ENCODE peak calls at places on chromosome 5, in nine cellular contexts. One of them, this sample, is unnamed.

GRCh38 chr5:7518947-7519560 is 123.1 kb downstream of the ADCY2 start:
- DNase-seq in astrocyte of the spinal cord: no peak
- DNase-seq in HFFc6: no peak
- DNase-seq in chondrocyte: no peak
- DNase-seq in hepatocyte: peak
- DNase-seq in neural progenitor cell: peak
- DNase-seq in SK-N-SH: no peak
- DNase-seq in AG10803: no peak
- DNase-seq in GM23338: peak
- DNase-seq in this sample: peak

GRCh38 chr5:109754319-109754718 is 64.6 kb downstream of the MAN2A1 start:
- DNase-seq in astrocyte of the spinal cord: no peak
- DNase-seq in HFFc6: no peak
- DNase-seq in chondrocyte: no peak
- DNase-seq in hepatocyte: no peak
- DNase-seq in neural progenitor cell: no peak
- DNase-seq in SK-N-SH: no peak
- DNase-seq in AG10803: no peak
- DNase-seq in GM23338: no peak
- DNase-seq in this sample: no peak

GRCh38 chr5:42454216-42454995 is 31.2 kb downstream of the GHR start:
- DNase-seq in astrocyte of the spinal cord: no peak
- DNase-seq in HFFc6: no peak
- DNase-seq in chondrocyte: no peak
- DNase-seq in hepatocyte: no peak
- DNase-seq in neural progenitor cell: no peak
- DNase-seq in SK-N-SH: no peak
- DNase-seq in AG10803: no peak
- DNase-seq in GM23338: no peak
- DNase-seq in this sample: no peak

GRCh38 chr5:109922396-109922995 is 232.8 kb downstream of the MAN2A1 start:
- DNase-seq in astrocyte of the spinal cord: no peak
- DNase-seq in HFFc6: no peak
- DNase-seq in chondrocyte: no peak
- DNase-seq in hepatocyte: no peak
- DNase-seq in neural progenitor cell: no peak
- DNase-seq in SK-N-SH: no peak
- DNase-seq in AG10803: no peak
- DNase-seq in GM23338: no peak
- DNase-seq in this sample: no peak

GRCh38 chr5:133906303-133906702 is 62.1 kb downstream of the C5orf15 start:
- DNase-seq in astrocyte of the spinal cord: no peak
- DNase-seq in HFFc6: no peak
- DNase-seq in chondrocyte: no peak
- DNase-seq in hepatocyte: no peak
- DNase-seq in neural progenitor cell: no peak
- DNase-seq in SK-N-SH: no peak
- DNase-seq in AG10803: no peak
- DNase-seq in GM23338: no peak
- DNase-seq in this sample: no peak

GRCh38 chr5:39476466-39477215 is 51.9 kb upstream of the DAB2 start:
- DNase-seq in astrocyte of the spinal cord: peak
- DNase-seq in HFFc6: peak
- DNase-seq in chondrocyte: no peak
- DNase-seq in hepatocyte: no peak
- DNase-seq in neural progenitor cell: no peak
- DNase-seq in SK-N-SH: no peak
- DNase-seq in AG10803: peak
- DNase-seq in GM23338: no peak
- DNase-seq in this sample: no peak

GRCh38 chr5:98940586-98940985 is 11.8 kb upstream of the CHD1 start:
- DNase-seq in astrocyte of the spinal cord: no peak
- DNase-seq in HFFc6: no peak
- DNase-seq in chondrocyte: no peak
- DNase-seq in hepatocyte: no peak
- DNase-seq in neural progenitor cell: peak
- DNase-seq in SK-N-SH: no peak
- DNase-seq in AG10803: peak
- DNase-seq in GM23338: peak
- DNase-seq in this sample: no peak

GRCh38 chr5:127068771-127069330 is 4.5 kb downstream of the C5orf63 start:
- DNase-seq in astrocyte of the spinal cord: peak
- DNase-seq in HFFc6: no peak
- DNase-seq in chondrocyte: no peak
- DNase-seq in hepatocyte: no peak
- DNase-seq in neural progenitor cell: no peak
- DNase-seq in SK-N-SH: no peak
- DNase-seq in AG10803: peak
- DNase-seq in GM23338: no peak
- DNase-seq in this sample: no peak

GRCh38 chr5:170120576-170120975 is 14.9 kb downstream of the FOXI1 start:
- DNase-seq in astrocyte of the spinal cord: peak
- DNase-seq in HFFc6: peak
- DNase-seq in chondrocyte: no peak
- DNase-seq in hepatocyte: no peak
- DNase-seq in neural progenitor cell: no peak
- DNase-seq in SK-N-SH: no peak
- DNase-seq in AG10803: peak
- DNase-seq in GM23338: no peak
- DNase-seq in this sample: no peak

GRCh38 chr5:71475788-71476384 is 20.4 kb downstream of the BDP1 start:
- DNase-seq in astrocyte of the spinal cord: peak
- DNase-seq in HFFc6: peak
- DNase-seq in chondrocyte: no peak
- DNase-seq in hepatocyte: peak
- DNase-seq in neural progenitor cell: peak
- DNase-seq in SK-N-SH: peak
- DNase-seq in AG10803: peak
- DNase-seq in GM23338: peak
- DNase-seq in this sample: no peak

GRCh38 chr5:142065273-142065672 is 43.3 kb upstream of the NDFIP1 start:
- DNase-seq in astrocyte of the spinal cord: peak
- DNase-seq in HFFc6: peak
- DNase-seq in chondrocyte: no peak
- DNase-seq in hepatocyte: peak
- DNase-seq in neural progenitor cell: peak
- DNase-seq in SK-N-SH: peak
- DNase-seq in AG10803: peak
- DNase-seq in GM23338: peak
- DNase-seq in this sample: peak

GRCh38 chr5:41843456-41844112 is 26.6 kb downstream of the OXCT1 start:
- DNase-seq in astrocyte of the spinal cord: peak
- DNase-seq in HFFc6: peak
- DNase-seq in chondrocyte: no peak
- DNase-seq in hepatocyte: peak
- DNase-seq in neural progenitor cell: peak
- DNase-seq in SK-N-SH: peak
- DNase-seq in AG10803: peak
- DNase-seq in GM23338: peak
- DNase-seq in this sample: peak

GRCh38 chr5:892390-893136 is at the start of the genes BRD9 and TRIP13:
- DNase-seq in astrocyte of the spinal cord: peak
- DNase-seq in HFFc6: peak
- DNase-seq in chondrocyte: peak
- DNase-seq in hepatocyte: peak
- DNase-seq in neural progenitor cell: peak
- DNase-seq in SK-N-SH: peak
- DNase-seq in AG10803: peak
- DNase-seq in GM23338: peak
- DNase-seq in this sample: peak

GRCh38 chr5:136023935-136024645 is 4.7 kb upstream of the TGFBI start:
- DNase-seq in astrocyte of the spinal cord: peak
- DNase-seq in HFFc6: peak
- DNase-seq in chondrocyte: no peak
- DNase-seq in hepatocyte: no peak
- DNase-seq in neural progenitor cell: no peak
- DNase-seq in SK-N-SH: no peak
- DNase-seq in AG10803: peak
- DNase-seq in GM23338: no peak
- DNase-seq in this sample: no peak

GRCh38 chr5:116035123-116035522 is 2.9 kb downstream of the ARL14EPL start:
- DNase-seq in astrocyte of the spinal cord: no peak
- DNase-seq in HFFc6: no peak
- DNase-seq in chondrocyte: no peak
- DNase-seq in hepatocyte: no peak
- DNase-seq in neural progenitor cell: no peak
- DNase-seq in SK-N-SH: no peak
- DNase-seq in AG10803: no peak
- DNase-seq in GM23338: no peak
- DNase-seq in this sample: no peak

GRCh38 chr5:116032991-116033390 is 719 bp downstream of the ARL14EPL start:
- DNase-seq in astrocyte of the spinal cord: no peak
- DNase-seq in HFFc6: no peak
- DNase-seq in chondrocyte: no peak
- DNase-seq in hepatocyte: no peak
- DNase-seq in neural progenitor cell: no peak
- DNase-seq in SK-N-SH: no peak
- DNase-seq in AG10803: no peak
- DNase-seq in GM23338: no peak
- DNase-seq in this sample: no peak

GRCh38 chr5:116037236-116037822 is 5.1 kb downstream of the ARL14EPL start:
- DNase-seq in astrocyte of the spinal cord: no peak
- DNase-seq in HFFc6: no peak
- DNase-seq in chondrocyte: no peak
- DNase-seq in hepatocyte: no peak
- DNase-seq in neural progenitor cell: no peak
- DNase-seq in SK-N-SH: no peak
- DNase-seq in AG10803: no peak
- DNase-seq in GM23338: no peak
- DNase-seq in this sample: no peak

DNA sequence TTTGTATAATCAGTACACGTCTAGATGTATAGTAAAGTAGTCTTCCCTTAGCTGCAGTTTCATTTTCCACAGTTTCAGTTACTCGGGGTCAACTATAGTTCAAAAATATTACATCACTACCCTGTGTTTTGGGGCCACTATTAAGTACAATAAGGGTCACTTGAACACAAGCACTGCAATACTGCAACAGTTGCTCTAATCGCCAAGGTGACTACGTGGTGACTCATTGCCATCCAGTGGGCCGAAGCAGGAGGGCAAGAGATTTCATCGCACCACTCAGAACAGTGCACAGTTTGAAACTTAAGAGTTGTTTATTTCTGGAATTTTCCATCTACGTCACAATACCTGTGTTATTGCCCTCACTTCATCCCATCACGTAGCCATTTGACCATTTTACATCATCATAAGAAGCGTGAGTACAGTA is at the start of gene ARL14EPL:
- DNase-seq in astrocyte of the spinal cord: peak
- DNase-seq in HFFc6: peak
- DNase-seq in chondrocyte: no peak
- DNase-seq in hepatocyte: peak
- DNase-seq in neural progenitor cell: peak
- DNase-seq in SK-N-SH: peak
- DNase-seq in AG10803: peak
- DNase-seq in GM23338: peak
- DNase-seq in this sample: no peak
- TF ChIP-seq CTCF in astrocyte of the spinal cord: peak
- TF ChIP-seq CTCF in HFFc6: peak
- TF ChIP-seq CTCF in chondrocyte: peak
- TF ChIP-seq CTCF in hepatocyte: peak
- TF ChIP-seq CTCF in neural progenitor cell: peak
- TF ChIP-seq CTCF in SK-N-SH: peak
- TF ChIP-seq CTCF in AG10803: peak
- TF ChIP-seq CTCF in GM23338: peak
- TF ChIP-seq CTCF in this sample: no peak

DNA sequence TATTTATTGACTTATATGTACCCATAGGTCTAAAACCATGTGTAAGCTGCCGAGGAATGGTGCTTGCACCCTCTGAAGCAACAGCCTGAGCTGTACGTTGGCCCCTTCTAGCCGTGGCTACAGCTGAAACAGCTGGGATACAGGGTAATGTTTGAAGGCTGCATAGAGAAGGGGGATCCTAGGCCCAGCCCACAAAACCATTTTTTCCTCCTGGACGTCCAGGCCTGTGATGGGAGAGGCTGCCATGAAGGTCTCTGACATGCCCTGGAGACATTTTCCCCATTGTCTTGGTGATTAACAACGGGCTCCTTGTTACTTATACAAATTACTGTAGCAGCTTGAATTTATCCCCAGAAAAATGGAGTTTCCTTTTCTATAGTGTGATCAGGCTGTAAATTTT is 244.7 kb downstream of the COMMD10 start:
- DNase-seq in astrocyte of the spinal cord: no peak
- DNase-seq in HFFc6: no peak
- DNase-seq in chondrocyte: no peak
- DNase-seq in hepatocyte: no peak
- DNase-seq in neural progenitor cell: no peak
- DNase-seq in SK-N-SH: no peak
- DNase-seq in AG10803: no peak
- DNase-seq in GM23338: no peak
- DNase-seq in this sample: no peak
- TF ChIP-seq CTCF in astrocyte of the spinal cord: no peak
- TF ChIP-seq CTCF in HFFc6: no peak
- TF ChIP-seq CTCF in chondrocyte: no peak
- TF ChIP-seq CTCF in hepatocyte: no peak
- TF ChIP-seq CTCF in neural progenitor cell: no peak
- TF ChIP-seq CTCF in SK-N-SH: no peak
- TF ChIP-seq CTCF in AG10803: no peak
- TF ChIP-seq CTCF in GM23338: no peak
- TF ChIP-seq CTCF in this sample: no peak

GRCh38 chr5:84148651-84149050 is 236.0 kb downstream of the EDIL3 start:
- DNase-seq in astrocyte of the spinal cord: no peak
- DNase-seq in HFFc6: no peak
- DNase-seq in chondrocyte: no peak
- DNase-seq in hepatocyte: no peak
- DNase-seq in neural progenitor cell: no peak
- DNase-seq in SK-N-SH: no peak
- DNase-seq in AG10803: no peak
- DNase-seq in GM23338: no peak
- DNase-seq in this sample: no peak

GRCh38 chr5:84149094-84149493 is 235.6 kb downstream of the EDIL3 start:
- DNase-seq in astrocyte of the spinal cord: no peak
- DNase-seq in HFFc6: no peak
- DNase-seq in chondrocyte: no peak
- DNase-seq in hepatocyte: no peak
- DNase-seq in neural progenitor cell: peak
- DNase-seq in SK-N-SH: no peak
- DNase-seq in AG10803: no peak
- DNase-seq in GM23338: peak
- DNase-seq in this sample: no peak
- TF ChIP-seq CTCF in astrocyte of the spinal cord: no peak
- TF ChIP-seq CTCF in HFFc6: no peak
- TF ChIP-seq CTCF in chondrocyte: no peak
- TF ChIP-seq CTCF in hepatocyte: no peak
- TF ChIP-seq CTCF in neural progenitor cell: no peak
- TF ChIP-seq CTCF in SK-N-SH: no peak
- TF ChIP-seq CTCF in AG10803: no peak
- TF ChIP-seq CTCF in GM23338: no peak
- TF ChIP-seq CTCF in this sample: no peak

DNA sequence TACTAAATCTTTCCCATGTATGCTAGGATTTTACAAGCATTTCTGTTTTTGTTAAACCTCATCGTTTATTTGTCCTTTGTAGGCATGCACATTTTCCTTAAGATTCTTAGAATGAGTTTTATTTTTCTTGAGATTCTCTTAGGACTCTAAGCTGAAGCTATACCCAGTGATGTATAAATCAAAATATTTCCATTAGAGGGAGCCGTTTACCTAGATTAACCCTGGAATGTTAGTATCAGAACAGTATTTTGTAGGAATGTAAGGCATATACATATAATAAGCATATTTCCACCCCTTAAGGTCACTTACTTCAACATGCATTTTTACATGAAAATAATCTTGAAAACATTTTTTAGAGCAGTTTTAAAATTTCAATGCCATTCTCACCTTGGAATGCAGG is 35.2 kb upstream of the FCHO2 start:
- DNase-seq in astrocyte of the spinal cord: peak
- DNase-seq in HFFc6: peak
- DNase-seq in chondrocyte: no peak
- DNase-seq in hepatocyte: no peak
- DNase-seq in neural progenitor cell: peak
- DNase-seq in SK-N-SH: no peak
- DNase-seq in AG10803: peak
- DNase-seq in GM23338: peak
- DNase-seq in this sample: no peak
- TF ChIP-seq CTCF in astrocyte of the spinal cord: peak
- TF ChIP-seq CTCF in HFFc6: peak
- TF ChIP-seq CTCF in chondrocyte: peak
- TF ChIP-seq CTCF in hepatocyte: peak
- TF ChIP-seq CTCF in neural progenitor cell: peak
- TF ChIP-seq CTCF in SK-N-SH: peak
- TF ChIP-seq CTCF in AG10803: peak
- TF ChIP-seq CTCF in GM23338: peak
- TF ChIP-seq CTCF in this sample: no peak

This sample was measured in endothelial cell.